ENCODE peak calls at places on chromosomes 4 and X, in eight cellular contexts. M is IMR-90, B is prostate gland, F is stomach, Q is heart left ventricle, N is suprapubic skin, G is testis, K is HCT116. L is an unnamed sample.

GRCh38 chrX:9456250-9457074 is 8.4 kb upstream of the TBL1X start:
- DNase-seq in M (no peak), B (no peak), F (no peak), N (no peak), G (no peak), K (no peak), Q (no peak), L (no peak)

GRCh38 chr4:69470561-69470960 is 25.1 kb downstream of the UGT2B4 start:
- DNase-seq in Q (no peak), F (no peak), N (no peak), M (no peak), G (no peak), B (no peak), K (no peak), L (no peak)

GRCh38 chr4:103026868-103027267 is 7.4 kb upstream of the SLC9B1 start:
- DNase-seq in K (no peak), B (no peak), Q (no peak), G (no peak), M (peak), F (no peak), N (no peak), L (no peak)

GRCh38 chr4:89681671-89682070 is 155.3 kb downstream of the SNCA start:
- DNase-seq in F (no peak), Q (no peak), K (no peak), B (no peak), M (no peak), G (no peak), N (no peak), L (no peak)

GRCh38 chr4:34850983-34851382 is 1393.3 kb downstream of the ARAP2 start:
- DNase-seq in Q (no peak), K (no peak), N (no peak), B (no peak), G (no peak), M (no peak), F (no peak), L (no peak)

GRCh38 chr4:122836941-122837340 is 10.3 kb downstream of the FGF2 start:
- DNase-seq in Q (no peak), G (no peak), M (peak), N (no peak), B (no peak), F (no peak), K (no peak), L (no peak)

GRCh38 chr4:8649631-8650261 is 57.2 kb downstream of the CPZ start:
- DNase-seq in F (peak), Q (no peak), M (no peak), B (no peak), N (no peak), G (no peak), K (no peak), L (no peak)

GRCh38 chr4:22969314-22969896 is 276.7 kb downstream of the GBA3 start:
- DNase-seq in N (no peak), K (no peak), G (no peak), F (no peak), B (no peak), M (peak), Q (no peak), L (no peak)

GRCh38 chr4:115596265-115597001 is 483.0 kb upstream of the NDST4 start:
- DNase-seq in K (no peak), N (no peak), B (no peak), M (no peak), Q (no peak), F (no peak), G (peak), L (no peak)

GRCh38 chr4:11698846-11699590 is 270.3 kb upstream of the HS3ST1 start:
- DNase-seq in Q (no peak), M (peak), B (no peak), N (no peak), F (no peak), K (peak), G (no peak), L (no peak)

GRCh38 chr4:31998807-31999206 is 1278.6 kb downstream of the PCDH7 start:
- DNase-seq in Q (no peak), G (no peak), M (no peak), B (no peak), N (no peak), K (no peak), F (no peak), L (no peak)

GRCh38 chr4:41369680-41370079 is 113.0 kb downstream of the UCHL1 start:
- DNase-seq in B (peak), N (no peak), G (no peak), K (no peak), F (peak), Q (peak), M (no peak), L (no peak)

GRCh38 chr4:112979881-112980421 is 69.5 kb upstream of the ANK2 start:
- DNase-seq in G (peak), M (no peak), N (no peak), K (no peak), Q (no peak), B (no peak), F (no peak), L (no peak)

GRCh38 chr4:152974732-152975614 is 38.9 kb downstream of the FHDC1 start:
- DNase-seq in G (no peak), Q (no peak), K (no peak), B (no peak), N (peak), M (no peak), F (no peak), L (no peak)

GRCh38 chr4:52051213-52051614 is at the start of gene SPATA18:
- DNase-seq in G (peak), F (peak), Q (peak), N (peak), K (no peak), B (peak), M (no peak), L (peak)

GRCh38 chr4:21769404-21770147 is 179.0 kb downstream of the KCNIP4 start:
- DNase-seq in M (peak), B (no peak), N (no peak), K (no peak), G (no peak), Q (no peak), F (no peak), L (no peak)

GRCh38 chr4:61918507-61919462 is 718.7 kb downstream of the ADGRL3 start:
- DNase-seq in M (no peak), G (no peak), Q (no peak), F (no peak), N (no peak), K (no peak), B (no peak), L (no peak)

GRCh38 chrX:21845096-21845495 is 5.7 kb downstream of the MBTPS2 start:
- DNase-seq in N (no peak), M (no peak), G (no peak), B (no peak), Q (no peak), F (no peak), K (no peak), L (no peak)

GRCh38 chrX:134373736-134374135 is 86.2 kb upstream of the HPRT1 start:
- DNase-seq in K (no peak), Q (no peak), F (no peak), M (no peak), N (no peak), G (no peak), B (no peak), L (no peak)

GRCh38 chrX:11953615-11954014 is 184.7 kb upstream of the FRMPD4 start:
- DNase-seq in M (peak), G (no peak), F (no peak), K (no peak), N (no peak), B (no peak), Q (no peak), L (no peak)

GRCh38 chr4:8862334-8862733 is 9.3 kb downstream of the HMX1 start:
- DNase-seq in G (no peak), M (no peak), B (no peak), Q (no peak), F (no peak), N (no peak), K (no peak), L (no peak)

GRCh38 chr4:91226838-91227237 is 1076.9 kb upstream of the GRID2 start:
- DNase-seq in G (no peak), M (no peak), B (no peak), Q (no peak), K (no peak), N (no peak), F (no peak), L (no peak)

GRCh38 chr4:166252487-166253402 is 379.7 kb downstream of the TLL1 start:
- DNase-seq in F (no peak), M (no peak), B (no peak), K (peak), Q (no peak), G (peak), N (no peak), L (no peak)

GRCh38 chr4:72767903-72768817 is 199.1 kb upstream of the ADAMTS3 start:
- DNase-seq in B (no peak), G (no peak), N (no peak), Q (no peak), F (no peak), M (peak), K (no peak), L (no peak)

GRCh38 chr4:67558493-67558892 is at the start of gene STAP1:
- DNase-seq in B (no peak), F (no peak), Q (no peak), N (no peak), M (no peak), K (no peak), G (no peak), L (peak)

GRCh38 chr4:112910109-112910736 is 139.2 kb upstream of the ANK2 start:
- DNase-seq in Q (no peak), M (peak), B (no peak), K (no peak), G (no peak), F (no peak), N (no peak), L (no peak)

GRCh38 chrX:35380808-35381700 is 417.1 kb upstream of the MAGEB16 start:
- DNase-seq in N (no peak), K (no peak), M (peak), G (peak), B (no peak), Q (no peak), F (no peak), L (no peak)

GRCh38 chr4:184396001-184396400 is 78.3 kb downstream of the IRF2 start:
- DNase-seq in G (no peak), N (no peak), K (no peak), F (no peak), Q (no peak), M (no peak), B (no peak), L (no peak)

GRCh38 chrX:107627792-107628661 is at the start of gene PRPS1:
- DNase-seq in N (peak), G (peak), M (peak), B (peak), F (peak), Q (peak), K (peak), L (peak)
- TF ChIP-seq POLR2A in N (peak), G (peak), M (peak), B (peak), F (no peak), Q (peak), K (no peak), L (peak)

DNA sequence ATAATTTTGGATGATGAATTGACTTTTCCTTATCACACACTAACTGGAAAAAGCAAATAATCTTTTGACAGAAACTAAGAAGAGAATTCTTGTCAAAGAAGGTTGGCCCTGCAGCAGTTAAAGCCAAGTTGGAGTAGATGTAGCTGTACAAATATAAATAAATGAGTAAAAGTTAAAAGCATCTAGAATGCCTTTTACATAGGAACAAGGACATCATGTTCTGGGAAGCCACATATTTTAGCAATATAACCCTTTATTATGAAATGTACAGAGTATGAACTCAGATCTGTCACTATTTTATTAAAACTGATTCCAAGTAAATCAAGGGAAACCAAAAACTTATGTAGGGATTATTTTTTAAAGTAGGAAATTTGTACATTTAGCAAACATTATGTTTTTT is 269.4 kb upstream of the FAT4 start:
- DNase-seq in F (no peak), K (no peak), M (no peak), N (no peak), G (no peak), Q (no peak), B (no peak), L (no peak)
- TF ChIP-seq POLR2A in F (no peak), K (no peak), M (no peak), N (no peak), G (no peak), Q (no peak), B (no peak), L (no peak)

DNA sequence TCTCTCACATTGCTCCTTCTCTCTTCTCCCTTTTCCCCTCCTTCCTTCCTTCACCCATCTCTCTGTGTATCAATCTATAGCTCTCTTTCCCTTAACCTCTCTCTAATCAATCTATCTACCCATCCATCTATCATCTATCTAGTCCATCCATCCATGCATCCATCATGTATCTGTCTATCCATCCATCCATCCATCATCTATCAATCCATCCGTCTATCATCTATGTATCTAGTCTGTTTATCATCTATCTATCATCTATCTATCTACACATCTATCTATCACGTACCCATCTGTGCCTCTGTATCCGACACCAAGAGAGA is 307.5 kb downstream of the DHRSX start:
- DNase-seq in G (no peak), Q (no peak), F (no peak), N (no peak), B (no peak), K (no peak), M (no peak), L (no peak)
- TF ChIP-seq POLR2A in G (no peak), Q (no peak), F (no peak), N (no peak), B (no peak), K (no peak), M (no peak), L (no peak)

GRCh38 chrX:24435038-24435437 is 30.0 kb upstream of the PDK3 start:
- DNase-seq in G (no peak), N (no peak), K (no peak), F (no peak), Q (no peak), B (no peak), M (no peak), L (no peak)
- TF ChIP-seq POLR2A in G (no peak), N (no peak), K (no peak), F (no peak), Q (no peak), B (no peak), M (no peak), L (no peak)

GRCh38 chr4:10115271-10115656 is 1.3 kb downstream of the WDR1 start:
- DNase-seq in Q (no peak), M (peak), B (no peak), F (no peak), G (no peak), N (no peak), K (no peak), L (peak)

GRCh38 chr4:10116625-10117423 is at the start of gene WDR1:
- DNase-seq in Q (peak), K (peak), N (peak), G (peak), B (peak), F (peak), M (peak), L (peak)

GRCh38 chr4:10117424-10118354 is 1.1 kb upstream of the WDR1 start:
- DNase-seq in K (no peak), G (peak), M (no peak), Q (no peak), F (no peak), N (no peak), B (no peak), L (peak)

GRCh38 chr4:10114607-10115006 is 2.0 kb downstream of the WDR1 start:
- DNase-seq in M (no peak), F (no peak), G (no peak), B (no peak), Q (no peak), N (no peak), K (no peak), L (no peak)

DNA sequence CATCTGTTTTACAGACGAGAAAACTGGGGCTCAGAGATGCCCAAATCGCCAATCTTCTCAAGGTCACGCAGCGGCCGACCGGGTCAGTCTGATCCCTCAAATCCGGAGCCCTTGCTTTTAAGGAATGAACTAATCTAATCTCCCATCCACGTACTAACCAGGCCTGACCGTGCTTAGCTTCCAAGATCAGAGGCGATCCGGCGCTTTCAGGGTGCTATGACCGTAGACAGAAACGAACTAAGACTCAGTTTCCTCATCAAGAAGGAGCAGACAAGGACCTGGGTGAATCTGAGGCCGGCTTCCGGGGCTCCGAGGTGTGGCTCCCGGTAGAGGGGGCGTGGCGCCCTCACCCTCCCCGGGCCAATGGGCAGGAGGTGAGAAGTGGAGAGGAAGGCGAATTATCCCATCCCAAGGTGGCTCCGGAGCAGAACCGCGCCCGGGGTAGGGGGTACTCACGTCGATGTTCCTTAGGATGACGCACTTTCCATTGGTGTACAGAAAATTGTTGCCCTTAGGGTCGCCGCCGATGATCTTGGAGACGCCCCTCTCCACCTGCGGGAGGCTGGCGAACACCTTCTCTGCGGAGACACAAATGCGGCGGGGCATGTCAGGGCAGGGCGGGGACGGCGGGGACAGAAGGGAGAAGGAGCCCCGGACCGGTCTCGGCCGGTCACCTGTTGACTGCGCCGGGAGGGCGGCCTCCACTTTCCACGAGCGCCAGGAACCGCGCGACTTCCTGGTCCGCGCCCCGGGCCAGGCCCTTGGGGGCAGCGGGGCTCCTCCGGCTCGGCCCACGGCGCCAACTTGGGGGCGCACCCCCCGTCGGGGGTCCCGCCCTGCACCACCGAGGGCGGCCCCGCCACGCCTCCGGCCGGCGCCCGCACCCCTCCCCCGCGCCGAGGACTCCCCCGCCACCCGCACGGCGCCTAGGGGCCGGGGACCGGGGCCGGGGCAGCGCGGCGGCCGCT is 658 bp downstream of the WDR1 start:
- DNase-seq in K (peak), F (peak), Q (no peak), M (no peak), N (peak), B (peak), G (peak), L (peak)
- TF ChIP-seq POLR2A in K (no peak), F (no peak), Q (no peak), M (no peak), N (no peak), B (peak), G (no peak), L (peak)

GRCh38 chr4:1695913-1696312 is 11.8 kb upstream of the FAM53A start:
- DNase-seq in B (no peak), F (no peak), Q (no peak), N (no peak), M (no peak), K (no peak), G (no peak), L (no peak)
- TF ChIP-seq POLR2A in B (no peak), F (no peak), Q (no peak), N (no peak), M (no peak), K (no peak), G (no peak), L (no peak)